ENCODE peak calls at places on chromosome 18, in four cellular contexts. U, D, A and F are unnamed samples. For H3K4me1, the result is how much of the 10 kb centered on the place peaks cover.

GRCh38 chr18:61865466-61866165 is 27.2 kb downstream of the RNF152 start:
- DNase-seq in A (no peak), D (peak), U (no peak), F (no peak)

GRCh38 chr18:74817576-74817975 is 219.9 kb downstream of the ZNF407 start:
- DNase-seq in A (peak), D (no peak), U (no peak), F (no peak)

GRCh38 chr18:35029770-35030169 is 11.4 kb upstream of the MAPRE2 start:
- DNase-seq in U (no peak), A (no peak), D (peak), F (no peak)

GRCh38 chr18:50947899-50948298 is 19.9 kb upstream of the ELAC1 start:
- DNase-seq in D (peak), A (peak), U (no peak), F (no peak)

GRCh38 chr18:48161911-48162698 is 231.6 kb upstream of the SMAD2 start:
- DNase-seq in D (no peak), A (no peak), U (no peak), F (no peak)

GRCh38 chr18:29892960-29893558 is 1149.5 kb downstream of the DSC3 start:
- DNase-seq in D (no peak), A (no peak), U (no peak), F (no peak)

GRCh38 chr18:74534150-74534969 is at the start of gene CNDP1:
- DNase-seq in A (no peak), D (no peak), U (no peak), F (no peak)

GRCh38 chr18:72848534-72849237 is 19.1 kb downstream of the NETO1 start:
- DNase-seq in A (peak), U (no peak), D (no peak), F (peak)

GRCh38 chr18:9890191-9890590 is 4.4 kb downstream of the TXNDC2 start:
- DNase-seq in U (no peak), A (no peak), D (no peak), F (no peak)

GRCh38 chr18:73384246-73384645 is 516.5 kb upstream of the NETO1 start:
- DNase-seq in U (no peak), D (no peak), A (no peak), F (no peak)

GRCh38 chr18:59729781-59730180 is 32.6 kb upstream of the CCBE1 start:
- DNase-seq in D (no peak), A (no peak), U (no peak), F (no peak)

GRCh38 chr18:59129964-59130703 is 9.6 kb upstream of the SEC11C start:
- DNase-seq in D (no peak), A (no peak), U (no peak), F (no peak)

GRCh38 chr18:69558088-69558487 is 157.4 kb downstream of the DOK6 start:
- DNase-seq in D (no peak), U (no peak), A (no peak), F (no peak)

GRCh38 chr18:54279477-54280205 is 10.3 kb downstream of the POLI start:
- DNase-seq in U (no peak), A (no peak), D (no peak), F (no peak)

GRCh38 chr18:22465859-22466602 is 48.3 kb upstream of the CTAGE1 start:
- DNase-seq in A (peak), D (peak), U (peak), F (peak)

GRCh38 chr18:37684590-37684989 is 119.0 kb upstream of the CELF4 start:
- DNase-seq in A (no peak), D (no peak), U (no peak), F (no peak)

GRCh38 chr18:22844184-22844583 is 88.9 kb upstream of the RBBP8 start:
- DNase-seq in D (no peak), U (no peak), A (peak), F (no peak)

GRCh38 chr18:29588446-29589100 is 1411.6 kb upstream of the CDH2 start:
- DNase-seq in U (no peak), A (no peak), D (no peak), F (no peak)

GRCh38 chr18:32297851-32298250 is 108.0 kb downstream of the MEP1B start:
- DNase-seq in U (no peak), D (no peak), A (no peak), F (no peak)

GRCh38 chr18:79798999-79799370 is 1.2 kb downstream of the KCNG2 start:
- DNase-seq in U (peak), D (peak), A (no peak), F (no peak)

GRCh38 chr18:22309191-22309590 is 108.5 kb downstream of the CTAGE1 start:
- DNase-seq in D (peak), U (peak), A (peak), F (no peak)

DNA sequence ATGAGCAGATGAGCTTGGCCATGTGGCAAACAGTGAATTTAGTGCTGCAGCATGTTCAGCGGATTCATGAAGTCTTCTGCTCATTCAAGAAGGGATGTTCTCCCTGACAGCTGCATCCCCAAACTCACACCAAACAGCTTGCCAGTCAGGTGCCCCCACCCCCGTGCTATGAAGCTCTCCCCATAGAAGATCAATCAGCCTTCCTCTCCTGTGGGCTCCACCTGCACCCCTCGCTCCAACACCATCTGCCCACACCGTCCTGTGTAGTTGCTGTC is 219.0 kb downstream of the BCL2 start:
- DNase-seq in U (no peak), D (no peak), A (no peak), F (no peak)
- H3K4me1 ChIP-seq in U (under half), D (under half), A (under half), F (under half)

GRCh38 chr18:24446953-24447537 is 13.4 kb upstream of the HRH4 start:
- DNase-seq in A (no peak), D (peak), U (peak), F (no peak)
- H3K4me3 ChIP-seq in A (no peak), D (no peak), U (no peak), F (no peak)

DNA sequence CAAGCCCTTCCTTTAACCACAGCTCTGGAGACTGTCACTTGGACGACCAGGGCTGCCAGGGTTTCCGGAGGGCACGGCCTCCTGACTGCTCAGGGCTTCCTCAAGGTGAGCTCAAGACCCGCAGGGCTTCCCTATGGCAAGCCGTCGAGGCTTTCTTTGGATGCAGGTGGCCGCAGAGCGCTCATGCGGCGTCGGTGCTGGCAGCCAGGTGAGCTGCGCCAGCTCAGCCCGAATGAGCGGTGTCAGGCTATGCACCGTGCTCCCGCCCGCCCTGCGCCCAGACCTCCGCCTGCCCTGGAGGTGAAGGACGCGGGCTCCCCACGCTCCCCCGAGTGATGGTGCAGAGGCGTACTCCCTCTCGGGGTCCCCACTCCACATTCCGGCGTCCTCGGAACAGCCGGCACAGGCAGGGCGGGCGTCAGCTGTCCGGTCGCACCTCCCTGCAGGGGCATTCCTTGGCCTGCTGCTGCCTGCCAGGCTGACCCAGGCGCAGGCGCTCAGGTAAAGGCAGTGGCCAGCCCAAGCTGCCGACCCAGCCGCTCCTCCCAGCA is 20.8 kb upstream of the TUBB6 start:
- DNase-seq in U (peak), A (no peak), D (no peak), F (no peak)
- TF ChIP-seq EZH2 in U (no peak), A (no peak), D (no peak), F (no peak)

GRCh38 chr18:56635007-56635406 is 3.4 kb downstream of the TXNL1 start:
- DNase-seq in U (no peak), A (no peak), D (no peak), F (no peak)
- H3K4me1 ChIP-seq in U (under half), A (under half), D (under half), F (under half)

GRCh38 chr18:8800041-8800441 is 94.7 kb downstream of the MTCL1 start:
- DNase-seq in D (peak), A (peak), U (no peak), F (no peak)
- H3K4me3 ChIP-seq in D (no peak), A (peak), U (no peak), F (peak)

DNA sequence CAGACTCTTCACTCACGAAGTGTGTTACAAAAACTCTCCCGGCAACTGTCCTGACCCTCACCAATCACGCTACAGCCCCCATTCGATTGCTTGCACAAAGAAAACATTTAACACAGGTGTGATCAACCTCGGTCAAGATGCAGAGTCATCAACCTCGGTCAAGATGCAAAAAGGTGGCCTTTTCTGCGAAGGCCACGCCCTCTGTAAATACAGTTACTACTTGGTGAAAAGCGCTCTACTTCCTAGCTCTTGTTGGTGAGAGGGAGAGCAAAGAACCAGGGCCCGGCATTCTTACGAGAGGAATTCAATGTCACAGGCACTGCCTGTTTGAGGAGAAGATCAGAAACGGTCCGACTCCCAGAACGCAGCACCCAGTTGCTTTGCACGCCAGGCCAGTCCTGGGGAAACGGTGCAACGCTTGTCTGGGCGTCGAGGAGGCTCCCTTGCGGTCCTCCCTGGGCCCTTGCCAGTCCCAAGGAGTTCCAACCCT is 2.0 kb downstream of the PIEZO2 start:
- DNase-seq in A (no peak), D (peak), U (peak), F (no peak)
- TF ChIP-seq EZH2 in A (no peak), D (no peak), U (no peak), F (peak)

DNA sequence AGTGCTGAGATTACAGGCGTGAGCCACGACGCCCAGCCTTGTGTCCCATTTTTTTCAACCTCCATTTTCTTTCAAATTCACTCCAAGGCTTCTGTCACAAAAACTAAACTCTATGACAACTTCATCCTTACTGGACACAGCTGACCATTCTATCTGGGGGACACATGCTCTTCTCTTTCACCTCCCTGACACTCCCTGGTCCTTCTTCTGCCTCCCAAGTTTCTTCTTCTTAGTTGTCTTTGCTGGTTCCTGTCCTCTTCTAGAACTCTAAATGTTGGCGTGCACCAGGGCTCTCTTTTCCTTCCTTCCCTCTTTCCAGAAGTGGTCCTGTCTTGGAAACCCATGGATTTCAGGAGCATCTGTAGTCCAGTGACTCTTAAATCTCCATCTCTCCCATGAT is 40.1 kb upstream of the LPIN2 start:
- DNase-seq in A (no peak), U (no peak), D (no peak), F (no peak)
- H3K4me1 ChIP-seq in A (under half), U (under half), D (under half), F (under half)

GRCh38 chr18:46333371-46334199 is 229.4 kb downstream of the HAUS1 start:
- DNase-seq in U (peak), A (peak), D (peak), F (no peak)
- H3K4me3 ChIP-seq in U (peak), A (peak), D (no peak), F (peak)